ENCODE peak calls at places on chromosomes 11 and 22, in five cellular contexts. One of them, this sample, is unnamed.

GRCh38 chr11:60265373-60266214 is 14.9 kb upstream of the MS4A4A start:
- DNase-seq in colonic mucosa: peak
- DNase-seq in brain microvascular endothelial cell: peak
- DNase-seq in IMR-90: peak
- DNase-seq in mammary epithelial cell: peak
- DNase-seq in this sample: peak

GRCh38 chr22:26045051-26045450 is 124.2 kb upstream of the SEZ6L start:
- DNase-seq in IMR-90: no peak
- DNase-seq in colonic mucosa: no peak
- DNase-seq in brain microvascular endothelial cell: no peak
- DNase-seq in mammary epithelial cell: no peak
- DNase-seq in this sample: no peak

GRCh38 chr11:76524919-76525318 is 80.1 kb downstream of the EMSY start:
- DNase-seq in IMR-90: peak
- DNase-seq in colonic mucosa: peak
- DNase-seq in brain microvascular endothelial cell: no peak
- DNase-seq in mammary epithelial cell: peak
- DNase-seq in this sample: peak

GRCh38 chr22:20530368-20531153 is 23.2 kb downstream of the MED15 start:
- DNase-seq in brain microvascular endothelial cell: peak
- DNase-seq in colonic mucosa: no peak
- DNase-seq in IMR-90: peak
- DNase-seq in mammary epithelial cell: peak
- DNase-seq in this sample: peak

GRCh38 chr11:110566577-110566976 is 136.8 kb downstream of the FDX1 start:
- DNase-seq in brain microvascular endothelial cell: no peak
- DNase-seq in IMR-90: no peak
- DNase-seq in colonic mucosa: no peak
- DNase-seq in mammary epithelial cell: no peak
- DNase-seq in this sample: no peak

GRCh38 chr22:24925586-24926427 is 20.7 kb downstream of the LHFPL7 start:
- DNase-seq in brain microvascular endothelial cell: peak
- DNase-seq in IMR-90: no peak
- DNase-seq in mammary epithelial cell: no peak
- DNase-seq in colonic mucosa: no peak
- DNase-seq in this sample: no peak

GRCh38 chr11:95671768-95672167 is 117.8 kb downstream of the FAM76B start:
- DNase-seq in colonic mucosa: no peak
- DNase-seq in IMR-90: peak
- DNase-seq in brain microvascular endothelial cell: no peak
- DNase-seq in mammary epithelial cell: no peak
- DNase-seq in this sample: peak

GRCh38 chr11:125367710-125368109 is 128.4 kb downstream of the FEZ1 start:
- DNase-seq in mammary epithelial cell: no peak
- DNase-seq in brain microvascular endothelial cell: no peak
- DNase-seq in colonic mucosa: no peak
- DNase-seq in IMR-90: no peak
- DNase-seq in this sample: no peak

GRCh38 chr11:57263351-57263750 is 26.3 kb upstream of the APLNR start:
- DNase-seq in IMR-90: no peak
- DNase-seq in colonic mucosa: no peak
- DNase-seq in mammary epithelial cell: no peak
- DNase-seq in brain microvascular endothelial cell: no peak
- DNase-seq in this sample: no peak

GRCh38 chr22:23542933-23543332 is 37.2 kb downstream of the IGLL1 start:
- DNase-seq in mammary epithelial cell: peak
- DNase-seq in brain microvascular endothelial cell: no peak
- DNase-seq in colonic mucosa: no peak
- DNase-seq in IMR-90: peak
- DNase-seq in this sample: peak

GRCh38 chr11:16001899-16002426 is 354.4 kb downstream of the SOX6 start:
- DNase-seq in mammary epithelial cell: peak
- DNase-seq in colonic mucosa: peak
- DNase-seq in IMR-90: peak
- DNase-seq in brain microvascular endothelial cell: peak
- DNase-seq in this sample: peak

GRCh38 chr11:2916892-2917645 is 12.2 kb downstream of the PHLDA2 start:
- DNase-seq in brain microvascular endothelial cell: no peak
- DNase-seq in IMR-90: no peak
- DNase-seq in colonic mucosa: no peak
- DNase-seq in mammary epithelial cell: no peak
- DNase-seq in this sample: no peak

GRCh38 chr22:26072611-26073010 is 96.7 kb upstream of the SEZ6L start:
- DNase-seq in IMR-90: no peak
- DNase-seq in colonic mucosa: no peak
- DNase-seq in brain microvascular endothelial cell: no peak
- DNase-seq in mammary epithelial cell: no peak
- DNase-seq in this sample: no peak

GRCh38 chr11:18802381-18803257 is 11.0 kb upstream of the PTPN5 start:
- DNase-seq in IMR-90: peak
- DNase-seq in colonic mucosa: peak
- DNase-seq in brain microvascular endothelial cell: peak
- DNase-seq in mammary epithelial cell: peak
- DNase-seq in this sample: peak

GRCh38 chr11:96447711-96448110 is 57.9 kb downstream of the JRKL start:
- DNase-seq in mammary epithelial cell: no peak
- DNase-seq in brain microvascular endothelial cell: no peak
- DNase-seq in colonic mucosa: no peak
- DNase-seq in IMR-90: no peak
- DNase-seq in this sample: no peak

GRCh38 chr22:32850591-32851517 is 49.3 kb downstream of the TIMP3 start:
- DNase-seq in colonic mucosa: peak
- DNase-seq in brain microvascular endothelial cell: no peak
- DNase-seq in mammary epithelial cell: no peak
- DNase-seq in IMR-90: no peak
- DNase-seq in this sample: peak

GRCh38 chr11:111714522-111714921 is 51.7 kb downstream of the PPP2R1B start:
- DNase-seq in brain microvascular endothelial cell: no peak
- DNase-seq in IMR-90: no peak
- DNase-seq in mammary epithelial cell: no peak
- DNase-seq in colonic mucosa: no peak
- DNase-seq in this sample: no peak

GRCh38 chr22:48736593-48737460 is 1090.8 kb downstream of the BRD1 start:
- DNase-seq in IMR-90: no peak
- DNase-seq in brain microvascular endothelial cell: no peak
- DNase-seq in colonic mucosa: no peak
- DNase-seq in mammary epithelial cell: no peak
- DNase-seq in this sample: no peak

GRCh38 chr11:110059706-110060430 is 33.3 kb upstream of the ZC3H12C start:
- DNase-seq in colonic mucosa: no peak
- DNase-seq in IMR-90: peak
- DNase-seq in brain microvascular endothelial cell: no peak
- DNase-seq in mammary epithelial cell: no peak
- DNase-seq in this sample: no peak

GRCh38 chr11:72493426-72494108 is 59.2 kb upstream of the CLPB start:
- DNase-seq in brain microvascular endothelial cell: no peak
- DNase-seq in mammary epithelial cell: no peak
- DNase-seq in colonic mucosa: no peak
- DNase-seq in IMR-90: no peak
- DNase-seq in this sample: peak

GRCh38 chr11:72494109-72494429 is 59.7 kb upstream of the CLPB start:
- DNase-seq in brain microvascular endothelial cell: no peak
- DNase-seq in mammary epithelial cell: no peak
- DNase-seq in colonic mucosa: no peak
- DNase-seq in IMR-90: no peak
- DNase-seq in this sample: no peak

GRCh38 chr11:72491001-72491400 is 56.7 kb upstream of the CLPB start:
- DNase-seq in colonic mucosa: no peak
- DNase-seq in mammary epithelial cell: no peak
- DNase-seq in IMR-90: peak
- DNase-seq in brain microvascular endothelial cell: peak
- DNase-seq in this sample: peak
- H3K4me3 ChIP-seq in colonic mucosa: no peak
- H3K4me3 ChIP-seq in mammary epithelial cell: no peak
- H3K4me3 ChIP-seq in IMR-90: no peak
- H3K4me3 ChIP-seq in brain microvascular endothelial cell: no peak
- H3K4me3 ChIP-seq in this sample: no peak

GRCh38 chr22:29014301-29014700 is 47.3 kb downstream of the C22orf31 start:
- DNase-seq in brain microvascular endothelial cell: no peak
- DNase-seq in mammary epithelial cell: no peak
- DNase-seq in colonic mucosa: no peak
- DNase-seq in IMR-90: no peak
- DNase-seq in this sample: no peak
- TF ChIP-seq CTCF in brain microvascular endothelial cell: no peak
- TF ChIP-seq CTCF in mammary epithelial cell: no peak
- TF ChIP-seq CTCF in colonic mucosa: no peak
- TF ChIP-seq CTCF in IMR-90: no peak
- TF ChIP-seq CTCF in this sample: no peak

GRCh38 chr11:83073248-83073647 is 1.6 kb upstream of the RAB30 start:
- DNase-seq in mammary epithelial cell: no peak
- DNase-seq in brain microvascular endothelial cell: no peak
- DNase-seq in colonic mucosa: no peak
- DNase-seq in IMR-90: no peak
- DNase-seq in this sample: no peak

GRCh38 chr11:83070878-83071640 is 638 bp downstream of the RAB30 start:
- DNase-seq in IMR-90: peak
- DNase-seq in brain microvascular endothelial cell: no peak
- DNase-seq in mammary epithelial cell: no peak
- DNase-seq in colonic mucosa: peak
- DNase-seq in this sample: peak

GRCh38 chr11:83072689-83073242 is 1.1 kb upstream of the RAB30 start:
- DNase-seq in brain microvascular endothelial cell: no peak
- DNase-seq in IMR-90: no peak
- DNase-seq in colonic mucosa: no peak
- DNase-seq in mammary epithelial cell: no peak
- DNase-seq in this sample: no peak

GRCh38 chr11:83070044-83070877 is 1.4 kb downstream of the RAB30 start:
- DNase-seq in colonic mucosa: no peak
- DNase-seq in brain microvascular endothelial cell: peak
- DNase-seq in IMR-90: peak
- DNase-seq in mammary epithelial cell: peak
- DNase-seq in this sample: peak

GRCh38 chr11:83071641-83072591 is at the start of gene RAB30:
- DNase-seq in brain microvascular endothelial cell: peak
- DNase-seq in mammary epithelial cell: peak
- DNase-seq in IMR-90: peak
- DNase-seq in colonic mucosa: peak
- DNase-seq in this sample: peak
- H3K4me3 ChIP-seq in brain microvascular endothelial cell: peak
- H3K4me3 ChIP-seq in mammary epithelial cell: peak
- H3K4me3 ChIP-seq in IMR-90: peak
- H3K4me3 ChIP-seq in colonic mucosa: peak
- H3K4me3 ChIP-seq in this sample: peak

DNA sequence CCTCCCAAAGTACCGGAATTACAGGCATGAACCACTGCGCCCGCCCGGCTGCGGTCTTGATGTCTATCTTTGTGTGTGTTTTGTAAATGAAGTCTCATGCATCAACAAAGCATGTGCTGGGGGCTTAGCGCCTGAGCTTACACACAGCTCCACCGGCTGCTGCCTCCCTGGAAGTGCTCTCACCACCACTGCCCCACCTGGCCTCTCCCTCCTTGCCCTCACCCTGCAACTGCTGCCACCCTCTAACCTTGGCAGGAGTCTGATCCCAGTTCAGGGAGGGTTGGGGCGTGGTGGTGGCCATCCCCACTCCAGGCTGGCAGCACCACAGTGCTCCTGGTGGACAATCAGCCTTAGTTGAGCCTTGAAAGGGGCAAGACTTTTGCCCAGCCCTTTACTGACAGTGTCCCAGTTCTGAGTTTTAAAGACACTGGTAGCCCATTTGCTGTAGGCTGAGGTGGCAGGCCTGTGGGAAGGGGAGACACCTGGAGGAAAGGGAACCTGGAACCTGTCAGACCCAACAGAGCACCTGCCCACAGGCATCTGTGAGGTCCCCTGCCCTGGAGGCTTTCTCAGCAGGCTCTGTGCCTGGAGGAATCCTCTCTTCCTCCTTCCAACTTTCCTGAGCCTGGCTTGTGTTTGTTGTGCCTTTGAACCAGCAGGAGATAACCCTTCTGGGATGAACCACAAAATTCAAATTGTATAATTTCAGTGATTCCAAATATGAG is 42.4 kb upstream of the WEE1 start:
- DNase-seq in IMR-90: no peak
- DNase-seq in mammary epithelial cell: no peak
- DNase-seq in colonic mucosa: peak
- DNase-seq in brain microvascular endothelial cell: no peak
- DNase-seq in this sample: no peak
- TF ChIP-seq CTCF in IMR-90: no peak
- TF ChIP-seq CTCF in mammary epithelial cell: no peak
- TF ChIP-seq CTCF in colonic mucosa: no peak
- TF ChIP-seq CTCF in brain microvascular endothelial cell: no peak
- TF ChIP-seq CTCF in this sample: no peak

This sample was measured in fibroblast of villous mesenchyme.